ENCODE peak calls at places on chromosomes 7 and 10, in ten cellular contexts. W is WERI-Rb-1, F is uterus, I is astrocyte of the spinal cord, U is fibroblast of mammary gland, T is cardiac fibroblast, B is lower lobe of right lung, E is mucosa of descending colon, K is spleen, J is fibroblast of pulmonary artery. V is an unnamed sample.

GRCh38 chr7:159050703-159051102 is 94.0 kb downstream of the VIPR2 start:
- DNase-seq in I (no peak), B (no peak), T (no peak), K (no peak), E (no peak), J (no peak), U (no peak), W (no peak), F (no peak), V (no peak)

GRCh38 chr7:137287651-137288258 is 55.8 kb downstream of the PTN start:
- DNase-seq in U (peak), B (no peak), E (no peak), T (peak), K (no peak), J (peak), F (no peak), I (no peak), W (no peak), V (no peak)

GRCh38 chr10:43225787-43226153 is 41.1 kb downstream of the RASGEF1A start:
- DNase-seq in K (peak), J (no peak), F (peak), I (no peak), E (peak), B (peak), W (peak), U (no peak), T (no peak), V (no peak)

GRCh38 chr7:90262438-90262837 is 17.5 kb downstream of the CFAP69 start:
- DNase-seq in K (no peak), F (no peak), B (no peak), T (peak), J (peak), W (no peak), U (peak), E (no peak), I (peak), V (peak)

GRCh38 chr7:2109936-2110585 is 122.7 kb downstream of the MAD1L1 start:
- DNase-seq in J (peak), E (no peak), T (peak), I (peak), W (peak), K (no peak), U (peak), F (no peak), B (no peak), V (peak)

GRCh38 chr7:20220824-20221547 is 3.8 kb upstream of the MACC1 start:
- DNase-seq in F (no peak), U (peak), E (no peak), K (no peak), W (no peak), T (peak), J (peak), I (peak), B (no peak), V (peak)

GRCh38 chr10:32346551-32347362 is at the start of gene EPC1:
- DNase-seq in I (peak), B (peak), J (peak), T (peak), K (peak), E (peak), U (peak), F (peak), W (peak), V (peak)

GRCh38 chr7:70590126-70590854 is 541.7 kb upstream of the GALNT17 start:
- DNase-seq in W (no peak), U (no peak), I (no peak), T (no peak), B (no peak), K (no peak), E (no peak), J (no peak), F (no peak), V (no peak)

GRCh38 chr10:77702166-77702565 is 64.6 kb upstream of the KCNMA1 start:
- DNase-seq in E (no peak), I (peak), U (peak), F (no peak), T (peak), J (peak), W (no peak), K (no peak), B (no peak), V (no peak)

GRCh38 chr10:96342402-96342801 is 16.4 kb downstream of the OPALIN start:
- DNase-seq in E (no peak), U (no peak), T (no peak), J (no peak), B (no peak), I (no peak), K (no peak), W (no peak), F (no peak), V (no peak)

GRCh38 chr10:118277871-118278270 is 64.3 kb downstream of the FAM204A start:
- DNase-seq in J (no peak), K (no peak), F (no peak), B (no peak), E (no peak), U (no peak), W (no peak), I (no peak), T (no peak), V (peak)

GRCh38 chr7:43204081-43204480 is 91.6 kb downstream of the HECW1 start:
- DNase-seq in E (no peak), U (peak), I (peak), J (peak), F (no peak), K (no peak), W (no peak), B (no peak), T (peak), V (no peak)

GRCh38 chr7:142851269-142851668 is 3.6 kb upstream of the EPHB6 start:
- DNase-seq in I (no peak), U (no peak), K (no peak), J (no peak), B (no peak), W (no peak), F (no peak), E (no peak), T (no peak), V (no peak)

GRCh38 chr10:109861051-109861450 is 62.3 kb downstream of the XPNPEP1 start:
- DNase-seq in T (no peak), W (no peak), E (no peak), F (no peak), J (no peak), I (no peak), K (no peak), U (no peak), B (no peak), V (no peak)

GRCh38 chr10:76779163-76779820 is 858.3 kb downstream of the KCNMA1 start:
- DNase-seq in W (no peak), U (peak), F (no peak), T (peak), J (no peak), B (no peak), K (no peak), E (no peak), I (peak), V (no peak)

GRCh38 chr10:63115732-63116383 is 17.3 kb upstream of the NRBF2 start:
- DNase-seq in W (no peak), U (peak), J (peak), B (peak), E (no peak), K (no peak), I (peak), T (peak), F (peak), V (no peak)

GRCh38 chr10:77553966-77554365 is 83.6 kb downstream of the KCNMA1 start:
- DNase-seq in U (no peak), K (no peak), F (no peak), E (no peak), I (peak), J (no peak), B (no peak), T (no peak), W (no peak), V (no peak)

GRCh38 chr7:1367501-1367900 is 91.8 kb downstream of the MICALL2 start:
- DNase-seq in I (no peak), U (no peak), E (no peak), K (no peak), J (no peak), W (no peak), T (no peak), F (no peak), B (no peak), V (no peak)

GRCh38 chr10:63977329-63977923 is 456.2 kb downstream of the REEP3 start:
- DNase-seq in F (no peak), K (no peak), U (peak), W (peak), B (no peak), J (peak), E (no peak), T (peak), I (peak), V (peak)

GRCh38 chr7:95608344-95609173 is 12.2 kb upstream of the PDK4 start:
- DNase-seq in K (peak), W (peak), U (peak), E (peak), I (peak), B (peak), T (peak), F (peak), J (peak), V (peak)

GRCh38 chr7:155296788-155297516 is 726 bp upstream of the INSIG1 start:
- DNase-seq in J (peak), F (peak), E (peak), K (peak), T (peak), B (peak), U (peak), I (peak), W (no peak), V (peak)

GRCh38 chr7:27141138-27141537 is 2.3 kb downstream of the HOXA5 start:
- DNase-seq in J (no peak), U (no peak), W (no peak), F (no peak), I (peak), E (peak), B (no peak), K (no peak), T (no peak), V (no peak)
- H3K4me3 ChIP-seq in J (peak), U (no peak), W (no peak), F (no peak), I (peak), E (no peak), B (peak), K (no peak), T (no peak), V (no peak)

GRCh38 chr10:480928-481551 is 208.4 kb downstream of the DIP2C start:
- DNase-seq in K (peak), E (no peak), J (peak), W (no peak), B (no peak), F (no peak), U (peak), I (no peak), T (peak), V (no peak)
- TF ChIP-seq CTCF in K (no peak), E (no peak), J (no peak), W (no peak), B (no peak), F (no peak), U (no peak), I (no peak), T (no peak), V (no peak)

DNA sequence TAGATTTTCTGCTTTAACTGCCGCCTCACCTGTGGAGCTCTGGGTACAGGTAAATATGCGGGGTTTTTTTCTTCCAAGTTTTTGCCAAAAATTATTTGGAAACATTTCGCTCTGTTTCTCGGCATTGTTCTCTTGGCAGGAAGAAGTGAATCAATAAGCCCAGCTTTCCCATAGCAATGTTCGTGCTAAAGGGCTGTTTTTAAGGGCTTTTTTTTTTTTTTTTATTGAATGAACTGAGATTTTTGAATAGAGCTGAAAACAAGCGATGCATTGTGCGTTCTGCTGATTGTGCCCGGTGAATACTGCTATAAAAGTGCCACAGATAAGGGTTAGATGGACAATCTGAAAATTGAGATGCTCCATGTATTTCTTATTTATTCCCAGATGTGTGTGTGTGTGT is 30.4 kb downstream of the KIAA1217 start:
- DNase-seq in E (no peak), W (no peak), K (no peak), T (no peak), J (no peak), F (no peak), U (no peak), B (no peak), I (no peak), V (no peak)
- H3K4me3 ChIP-seq in E (no peak), W (no peak), K (no peak), T (no peak), J (no peak), F (no peak), U (no peak), B (peak), I (no peak), V (no peak)

GRCh38 chr7:133274265-133274664 is 21.4 kb downstream of the EXOC4 start:
- DNase-seq in K (no peak), B (no peak), J (no peak), T (no peak), E (no peak), U (no peak), I (no peak), W (no peak), F (no peak), V (no peak)

GRCh38 chr7:133275441-133276105 is 22.7 kb downstream of the EXOC4 start:
- DNase-seq in E (no peak), B (no peak), F (no peak), W (no peak), I (peak), K (no peak), J (peak), T (peak), U (peak), V (no peak)

GRCh38 chr7:133273221-133273620 is 20.3 kb downstream of the EXOC4 start:
- DNase-seq in E (no peak), U (no peak), J (no peak), T (no peak), W (no peak), F (no peak), I (no peak), K (no peak), B (no peak), V (no peak)

DNA sequence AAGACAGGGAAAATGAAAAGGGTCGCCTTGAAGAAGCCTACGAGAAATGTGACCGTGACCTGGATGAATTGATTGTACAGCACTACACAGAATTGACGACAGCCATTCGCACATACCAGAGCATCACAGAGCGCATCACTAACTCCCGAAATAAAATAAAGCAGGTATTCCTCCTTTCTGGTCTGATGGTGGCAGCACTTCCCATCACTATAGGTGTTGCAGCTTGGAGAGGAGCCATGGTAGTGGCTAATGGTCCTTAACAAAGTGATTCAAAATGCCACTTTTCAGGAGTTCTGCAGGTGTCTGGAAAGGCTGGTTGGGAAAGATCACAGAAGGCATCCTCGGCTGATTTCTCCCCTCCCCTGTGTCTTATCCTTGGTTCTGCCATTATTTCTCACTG is 22.1 kb downstream of the EXOC4 start:
- DNase-seq in T (no peak), I (no peak), B (no peak), E (no peak), F (no peak), J (no peak), U (no peak), K (no peak), W (no peak), V (no peak)
- TF ChIP-seq CTCF in T (no peak), I (no peak), B (no peak), E (no peak), F (no peak), J (no peak), U (no peak), K (no peak), W (peak), V (no peak)

GRCh38 chr10:121104476-121105111 is 253.4 kb downstream of the WDR11 start:
- DNase-seq in F (no peak), W (no peak), B (no peak), U (no peak), J (no peak), K (no peak), I (no peak), E (peak), T (no peak), V (no peak)
- H3K4me3 ChIP-seq in F (no peak), W (no peak), B (no peak), U (no peak), J (no peak), K (no peak), I (no peak), E (no peak), T (no peak), V (no peak)

GRCh38 chr10:23172429-23172828 is 19.7 kb upstream of the PTF1A start:
- DNase-seq in T (no peak), F (no peak), I (no peak), U (no peak), K (no peak), B (no peak), W (no peak), J (no peak), E (no peak), V (no peak)
- TF ChIP-seq CTCF in T (no peak), F (no peak), I (no peak), U (no peak), K (no peak), B (no peak), W (no peak), J (no peak), E (no peak), V (no peak)

DNA sequence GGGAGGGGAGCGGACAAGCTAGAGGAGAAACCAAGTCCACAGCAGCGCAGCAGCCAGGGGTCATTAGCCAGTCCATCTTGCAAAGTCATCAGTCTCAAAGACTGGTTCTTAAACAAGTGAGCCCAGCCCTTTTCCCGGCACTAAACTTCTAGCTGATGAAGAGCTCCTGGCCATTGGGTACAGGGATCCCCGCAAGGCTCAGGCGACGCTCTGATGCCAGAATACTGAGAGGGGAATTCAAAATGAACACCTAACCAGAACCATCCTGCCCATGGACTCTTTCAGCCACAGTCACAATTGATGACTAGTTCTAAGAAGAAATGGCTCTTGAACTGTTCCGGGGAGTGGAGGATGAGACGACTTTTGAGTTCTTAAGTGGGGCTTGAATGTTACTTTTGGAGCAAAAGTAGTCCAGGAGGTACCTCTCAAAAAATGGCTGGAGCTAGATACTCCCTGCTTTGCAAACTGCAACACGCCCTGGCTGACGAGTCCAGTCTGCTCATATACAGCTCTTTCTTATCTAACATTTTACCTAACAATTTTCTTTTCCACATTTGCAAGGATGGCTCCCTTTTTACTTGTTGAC is 2.6 kb upstream of the TWIST1 start:
- DNase-seq in U (no peak), K (no peak), E (no peak), F (no peak), I (no peak), B (no peak), J (no peak), T (no peak), W (no peak), V (no peak)
- H3K4me3 ChIP-seq in U (no peak), K (no peak), E (no peak), F (no peak), I (no peak), B (no peak), J (no peak), T (no peak), W (no peak), V (no peak)